ENCODE peak calls at places on chromosomes 5 and 9, in six cellular contexts. I is IMR-90, Q is mesendoderm, A is GM23248, Y is kidney epithelial cell, K is spleen. T is an unnamed sample. For H3K27me3, the result is how much of the 10 kb centered on the place peaks cover.

GRCh38 chr9:98887918-98888510 is 55.7 kb upstream of the COL15A1 start:
- DNase-seq in A (peak), Q (no peak), Y (no peak), I (peak), K (no peak), T (no peak)

GRCh38 chr9:79233542-79233941 is 338.2 kb upstream of the TLE4 start:
- DNase-seq in A (peak), Y (no peak), I (peak), K (no peak), Q (peak), T (peak)

GRCh38 chr9:127049581-127049980 is 72.9 kb downstream of the ANGPTL2 start:
- DNase-seq in I (peak), K (no peak), A (no peak), Q (no peak), Y (no peak), T (no peak)

GRCh38 chr9:93884808-93885207 is 70.3 kb downstream of the BARX1 start:
- DNase-seq in Y (no peak), I (no peak), K (no peak), Q (no peak), A (no peak), T (no peak)

GRCh38 chr5:132095077-132095744 is 21.6 kb downstream of the CSF2 start:
- DNase-seq in Y (no peak), K (no peak), A (no peak), Q (no peak), I (no peak), T (no peak)

GRCh38 chr5:59555596-59555995 is 337.9 kb downstream of the PDE4D start:
- DNase-seq in I (no peak), Q (peak), Y (no peak), K (no peak), A (no peak), T (no peak)

GRCh38 chr5:139061274-139061673 is 136.9 kb downstream of the SIL1 start:
- DNase-seq in A (peak), Y (no peak), I (peak), K (no peak), Q (peak), T (no peak)

GRCh38 chr5:10535237-10535530 is 28.7 kb upstream of the ANKRD33B start:
- DNase-seq in I (no peak), Q (no peak), A (no peak), Y (no peak), K (no peak), T (no peak)

GRCh38 chr9:38621434-38622082 is 1.2 kb upstream of the ANKRD18A start:
- DNase-seq in Y (no peak), A (no peak), K (peak), Q (peak), I (no peak), T (peak)

GRCh38 chr9:35673132-35673997 is at the start of gene CA9:
- DNase-seq in K (no peak), Y (no peak), I (no peak), Q (no peak), A (no peak), T (no peak)

GRCh38 chr9:135939351-135940265 is 21.6 kb downstream of the UBAC1 start:
- DNase-seq in A (no peak), Y (no peak), Q (no peak), K (no peak), I (no peak), T (no peak)

GRCh38 chr5:35316611-35317307 is 86.5 kb upstream of the PRLR start:
- DNase-seq in Y (peak), Q (peak), I (no peak), K (no peak), A (peak), T (no peak)

GRCh38 chr9:101311759-101312420 is 72.9 kb downstream of the BAAT start:
- DNase-seq in Y (peak), A (peak), Q (peak), K (no peak), I (peak), T (peak)

GRCh38 chr5:141848771-141849370 is 29.3 kb downstream of the PCDH1 start:
- DNase-seq in K (no peak), A (peak), I (peak), Y (peak), Q (peak), T (peak)

GRCh38 chr9:128244443-128245226 is 31.2 kb downstream of the GOLGA2 start:
- DNase-seq in Q (peak), I (peak), K (peak), Y (no peak), A (peak), T (peak)

GRCh38 chr5:172543484-172544298 is 89.4 kb upstream of the SH3PXD2B start:
- DNase-seq in Y (no peak), A (no peak), I (no peak), K (peak), Q (no peak), T (no peak)

GRCh38 chr9:109474944-109475343 is 23.2 kb downstream of the PTPN3 start:
- DNase-seq in I (no peak), A (no peak), Q (no peak), K (no peak), Y (no peak), T (no peak)

GRCh38 chr5:125695994-125696679 is 727.1 kb upstream of the GRAMD2B start:
- DNase-seq in K (no peak), I (peak), Q (no peak), A (peak), Y (no peak), T (no peak)

GRCh38 chr5:34045996-34046395 is 3.0 kb upstream of the C1QTNF3 start:
- DNase-seq in I (peak), K (no peak), Y (no peak), A (peak), Q (no peak), T (no peak)

GRCh38 chr9:5442400-5443011 is 4.8 kb upstream of the PLGRKT start:
- DNase-seq in I (peak), K (no peak), A (peak), Q (peak), Y (no peak), T (peak)

GRCh38 chr5:141269195-141269594 is 24.0 kb downstream of the PCDHB15 start:
- DNase-seq in Q (no peak), I (no peak), Y (no peak), K (no peak), A (no peak), T (no peak)

GRCh38 chr9:83062653-83063527 is at the start of gene RASEF:
- DNase-seq in I (no peak), Q (peak), Y (no peak), A (peak), K (peak), T (peak)

GRCh38 chr5:128407956-128408355 is 130.1 kb downstream of the FBN2 start:
- DNase-seq in Q (no peak), A (no peak), Y (no peak), I (no peak), K (no peak), T (no peak)

GRCh38 chr5:144142030-144142825 is 28.2 kb downstream of the YIPF5 start:
- DNase-seq in Y (peak), A (peak), I (peak), Q (peak), K (no peak), T (peak)

GRCh38 chr5:115543931-115544370 is 624 bp downstream of the FEM1C start:
- DNase-seq in Q (peak), A (peak), Y (no peak), I (peak), K (no peak), T (no peak)

GRCh38 chr5:171395042-171395441 is 7.4 kb downstream of the NPM1 start:
- DNase-seq in A (no peak), Q (no peak), K (no peak), Y (no peak), I (no peak), T (no peak)

GRCh38 chr5:26807231-26808199 is 230.9 kb downstream of the CDH9 start:
- DNase-seq in Q (peak), I (no peak), K (no peak), Y (no peak), A (no peak), T (peak)

GRCh38 chr9:127139071-127139731 is 16.8 kb upstream of the ANGPTL2 start:
- DNase-seq in I (no peak), Q (no peak), A (no peak), K (no peak), Y (no peak), T (no peak)

GRCh38 chr5:98570661-98571181 is 202.7 kb upstream of the RGMB start:
- DNase-seq in A (peak), Q (no peak), I (peak), K (no peak), Y (no peak), T (no peak)

DNA sequence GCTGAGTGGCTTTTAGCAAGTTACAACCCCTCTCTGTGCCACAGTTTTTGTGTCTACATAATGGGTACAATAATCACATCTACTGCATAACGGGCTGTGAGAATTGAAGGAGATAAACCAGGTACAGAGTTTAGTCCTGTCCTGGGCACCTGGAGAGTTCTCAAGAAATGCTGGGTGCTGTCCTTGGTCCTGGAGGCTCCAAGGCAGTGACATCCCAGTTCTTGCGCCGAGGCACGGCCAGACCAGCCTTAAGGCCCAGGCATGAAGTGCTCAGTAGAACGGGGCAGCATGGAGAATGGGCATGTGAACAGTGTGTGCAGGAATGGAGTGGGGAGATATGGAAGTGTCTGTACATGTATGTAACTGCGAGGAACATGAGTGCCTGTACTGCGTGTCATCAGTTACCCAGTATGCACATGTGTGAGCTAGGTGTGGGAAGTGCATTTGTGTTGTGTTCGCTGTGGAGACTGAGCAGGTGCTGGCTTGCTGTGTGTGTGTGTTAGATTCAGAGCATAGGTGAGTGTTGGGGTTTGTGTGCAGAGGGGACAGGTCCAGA is 6.3 kb upstream of the UNC5A start:
- DNase-seq in A (peak), K (no peak), Y (no peak), I (peak), Q (peak), T (peak)
- H3K27me3 ChIP-seq in A (under half), K (under half), Y (under half), I (under half), Q (under half), T (under half)

GRCh38 chr5:2196989-2197531 is 314.3 kb upstream of the IRX4 start:
- DNase-seq in Q (no peak), Y (no peak), I (no peak), A (no peak), K (no peak), T (no peak)
- H3K27me3 ChIP-seq in Q (under half), Y (under half), I (under half), A (under half), K (under half), T (under half)

GRCh38 chr9:132481467-132481866 is 71.5 kb downstream of the CFAP77 start:
- DNase-seq in A (no peak), Y (no peak), I (no peak), Q (no peak), K (no peak), T (peak)
- H3K27me3 ChIP-seq in A (under half), Y (under half), I (half or more), Q (under half), K (under half), T (under half)

GRCh38 chr9:1047605-1048235 is 2.4 kb upstream of the DMRT2 start:
- DNase-seq in A (peak), Q (no peak), K (no peak), I (peak), Y (no peak), T (no peak)

GRCh38 chr9:1048853-1049252 is 1.3 kb upstream of the DMRT2 start:
- DNase-seq in Q (peak), A (no peak), Y (no peak), I (no peak), K (no peak), T (no peak)

GRCh38 chr9:1049641-1050040 is 516 bp upstream of the DMRT2 start:
- DNase-seq in Q (no peak), K (no peak), I (no peak), A (no peak), Y (no peak), T (no peak)

GRCh38 chr9:1044643-1045042 is 5.5 kb upstream of the DMRT2 start:
- DNase-seq in Q (no peak), A (no peak), K (no peak), I (no peak), Y (no peak), T (peak)

GRCh38 chr9:1046639-1047604 is 3.2 kb upstream of the DMRT2 start:
- DNase-seq in Y (no peak), I (no peak), K (no peak), A (no peak), Q (peak), T (peak)
- H3K27me3 ChIP-seq in Y (half or more), I (half or more), K (half or more), A (under half), Q (half or more), T (half or more)

GRCh38 chr5:154478752-154479159 is 729 bp upstream of the HAND1 start:
- DNase-seq in Y (no peak), Q (peak), A (no peak), I (no peak), K (no peak), T (peak)
- H3K27me3 ChIP-seq in Y (half or more), Q (half or more), A (half or more), I (half or more), K (half or more), T (half or more)

DNA sequence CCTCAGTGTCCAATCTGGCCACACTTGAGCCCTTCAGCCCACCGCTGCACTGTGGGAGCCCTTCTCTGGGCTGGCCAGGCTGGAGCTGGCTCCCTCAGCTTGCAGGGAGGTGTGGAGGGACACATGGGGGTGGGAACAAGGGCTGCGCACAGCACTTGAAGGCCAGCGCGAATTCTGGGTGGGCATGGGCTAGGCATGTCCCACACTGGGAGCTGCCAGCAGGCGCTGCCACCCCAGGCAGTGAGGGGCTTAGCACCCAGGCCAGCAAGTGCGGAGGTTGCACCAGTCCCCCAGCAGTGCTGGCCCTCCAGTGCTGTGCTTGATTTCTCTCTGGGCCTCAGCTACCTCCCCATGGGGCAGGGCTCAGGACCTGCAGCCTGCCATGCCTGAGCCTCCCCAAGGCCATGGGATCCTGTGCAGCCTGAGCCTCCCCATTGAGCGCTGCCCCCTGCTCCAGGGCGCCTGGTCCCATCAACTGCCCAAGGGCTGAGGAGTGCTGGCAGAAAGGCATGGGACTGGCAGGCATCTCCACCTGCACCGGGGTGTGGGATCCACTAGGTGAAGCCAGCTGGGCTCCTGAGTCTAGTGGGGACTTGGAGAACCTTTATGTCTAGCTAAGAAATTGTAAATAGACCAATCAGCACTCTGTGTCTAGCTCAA is 148.2 kb downstream of the EMB start:
- DNase-seq in K (peak), Y (no peak), I (no peak), A (no peak), Q (no peak), T (no peak)
- H3K27me3 ChIP-seq in K (under half), Y (under half), I (under half), A (under half), Q (under half), T (under half)

GRCh38 chr5:135040331-135041144 is 6.5 kb upstream of the PITX1 start:
- DNase-seq in Y (no peak), I (no peak), A (peak), K (no peak), Q (peak), T (peak)
- H3K27me3 ChIP-seq in Y (half or more), I (half or more), A (half or more), K (half or more), Q (half or more), T (half or more)

GRCh38 chr5:168005093-168005492 is 286.4 kb upstream of the WWC1 start:
- DNase-seq in A (peak), Q (no peak), Y (no peak), I (no peak), K (no peak), T (no peak)

GRCh38 chr5:168002116-168002515 is 289.3 kb upstream of the WWC1 start:
- DNase-seq in Y (no peak), I (no peak), Q (no peak), A (no peak), K (no peak), T (no peak)

GRCh38 chr5:168008555-168008954 is 282.9 kb upstream of the WWC1 start:
- DNase-seq in K (no peak), I (no peak), A (no peak), Q (no peak), Y (no peak), T (no peak)

GRCh38 chr5:168007286-168007685 is 284.2 kb upstream of the WWC1 start:
- DNase-seq in I (no peak), A (no peak), K (no peak), Y (no peak), Q (peak), T (no peak)

GRCh38 chr5:168006473-168007130 is 284.8 kb upstream of the WWC1 start:
- DNase-seq in A (no peak), Q (peak), Y (no peak), K (no peak), I (peak), T (no peak)
- H3K27me3 ChIP-seq in A (under half), Q (under half), Y (under half), K (under half), I (under half), T (under half)

DNA sequence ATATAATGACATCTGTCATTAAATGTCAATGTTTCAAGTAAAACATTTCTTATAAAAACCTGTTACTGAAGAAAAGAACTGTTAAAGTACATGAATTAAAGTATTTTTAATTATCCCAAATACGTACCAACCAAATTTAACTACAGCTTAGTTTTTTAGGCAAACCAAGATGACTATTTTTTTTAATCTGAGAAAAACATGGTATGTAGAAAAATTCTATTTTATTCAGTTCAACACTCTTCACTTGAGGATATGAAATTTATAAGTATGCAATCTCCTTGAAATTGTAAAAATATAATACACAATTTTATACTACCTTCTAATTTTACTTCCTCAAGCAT is 75.3 kb upstream of the IFNE start:
- DNase-seq in I (no peak), A (no peak), Q (no peak), Y (no peak), K (no peak), T (no peak)
- H3K27me3 ChIP-seq in I (under half), A (under half), Q (under half), Y (under half), K (under half), T (under half)

GRCh38 chr5:67619235-67619634 is 422.6 kb upstream of the CD180 start:
- DNase-seq in A (no peak), Y (no peak), K (no peak), Q (no peak), I (no peak), T (no peak)

GRCh38 chr5:67620386-67621039 is 423.9 kb upstream of the CD180 start:
- DNase-seq in I (no peak), Q (no peak), Y (no peak), K (no peak), A (no peak), T (no peak)

GRCh38 chr5:67619636-67620035 is 423.0 kb upstream of the CD180 start:
- DNase-seq in I (no peak), Y (no peak), A (no peak), K (no peak), Q (no peak), T (no peak)

GRCh38 chr5:67623078-67623477 is 426.5 kb upstream of the CD180 start:
- DNase-seq in K (no peak), I (no peak), Y (no peak), A (no peak), Q (no peak), T (no peak)

GRCh38 chr5:67621040-67621397 is 424.4 kb upstream of the CD180 start:
- DNase-seq in A (no peak), K (no peak), Y (no peak), Q (no peak), I (no peak), T (no peak)
- H3K27me3 ChIP-seq in A (under half), K (under half), Y (under half), Q (under half), I (under half), T (under half)